ENCODE peak calls at places on chromosomes 13 and 19, in four cellular contexts. L, V, S and N are unnamed samples.

GRCh38 chr19:45478454-45479238 is 10.8 kb downstream of the FOSB start:
- DNase-seq in L (peak; percentile 91), V (peak; percentile 86), S (peak; percentile 94), N (peak; percentile 89)

GRCh38 chr13:85853901-85854663 is 54.9 kb upstream of the SLITRK6 start:
- DNase-seq in L (peak; percentile 48), V (no peak), S (peak; percentile 64), N (no peak)

GRCh38 chr13:27583645-27584044 is 36.7 kb downstream of the LNX2 start:
- DNase-seq in L (no peak), V (no peak), S (no peak), N (no peak)

GRCh38 chr13:113431171-113431570 is 22.1 kb downstream of the ADPRHL1 start:
- DNase-seq in L (no peak), V (no peak), S (no peak), N (no peak)

GRCh38 chr13:66859934-66860867 is 369.9 kb downstream of the PCDH9 start:
- DNase-seq in L (no peak), V (no peak), S (no peak), N (no peak)

GRCh38 chr13:84844473-84844872 is 954.7 kb downstream of the SLITRK6 start:
- DNase-seq in L (no peak), V (no peak), S (no peak), N (no peak)

GRCh38 chr13:100859861-100860260 is 185.3 kb upstream of the TMTC4 start:
- DNase-seq in L (no peak), V (no peak), S (no peak), N (no peak)

GRCh38 chr19:14577885-14578427 is 4.9 kb upstream of the CLEC17A start:
- DNase-seq in L (no peak), V (no peak), S (no peak), N (no peak)

GRCh38 chr19:43700368-43701015 is 15.4 kb upstream of the IRGC start:
- DNase-seq in L (peak; percentile 75), V (peak; percentile 25), S (no peak), N (peak; percentile 51)

GRCh38 chr13:82898625-82899024 is 983.6 kb downstream of the SLITRK1 start:
- DNase-seq in L (no peak), V (no peak), S (no peak), N (no peak)

GRCh38 chr19:30376826-30377425 is 4.7 kb downstream of the ZNF536 start:
- DNase-seq in L (peak; percentile 28), V (no peak), S (no peak), N (no peak)

GRCh38 chr19:15469513-15470297 is 5.4 kb upstream of the RASAL3 start:
- DNase-seq in L (no peak), V (no peak), S (peak; percentile 81), N (peak; percentile 24)

GRCh38 chr19:40686882-40687524 is 3.4 kb downstream of the NUMBL start:
- DNase-seq in L (no peak), V (no peak), S (peak; percentile 69), N (no peak)

GRCh38 chr13:113550453-113550852 is 34.1 kb upstream of the TFDP1 start:
- DNase-seq in L (no peak), V (no peak), S (peak; percentile 32), N (peak; percentile 0)

GRCh38 chr13:43100667-43101066 is 77.3 kb downstream of the DNAJC15 start:
- DNase-seq in L (no peak), V (no peak), S (no peak), N (no peak)

GRCh38 chr13:57633950-57634828 is 2.6 kb downstream of the PCDH17 start:
- DNase-seq in L (peak; percentile 61), V (no peak), S (peak; percentile 65), N (no peak)

GRCh38 chr19:11578342-11579142 is 1.1 kb upstream of the ACP5 start:
- DNase-seq in L (peak; percentile 80), V (peak; percentile 32), S (peak; percentile 89), N (peak; percentile 61)

GRCh38 chr19:19425170-19425875 is 19.8 kb downstream of the GATAD2A start:
- DNase-seq in L (no peak), V (no peak), S (no peak), N (no peak)

GRCh38 chr19:34560229-34560628 is 78.7 kb downstream of the WTIP start:
- DNase-seq in L (no peak), V (no peak), S (no peak), N (no peak)

GRCh38 chr13:49495783-49496762 is at the start of gene PHF11:
- DNase-seq in L (peak; percentile 89), V (peak; percentile 71), S (peak; percentile 97), N (peak; percentile 87)
- TF ChIP-seq POLR2AphosphoS5 in L (peak; percentile 36), V (no peak), S (peak; percentile 87), N (peak; percentile 81)

GRCh38 chr19:17216058-17216670 is 1.0 kb downstream of the USE1 start:
- DNase-seq in L (no peak), V (no peak), S (peak; percentile 82), N (no peak)
- H3K27ac ChIP-seq in L (peak overlapping the region; percentile 89), V (no peak overlapping the region), S (no peak overlapping the region), N (peak overlapping the region; percentile 90)

DNA sequence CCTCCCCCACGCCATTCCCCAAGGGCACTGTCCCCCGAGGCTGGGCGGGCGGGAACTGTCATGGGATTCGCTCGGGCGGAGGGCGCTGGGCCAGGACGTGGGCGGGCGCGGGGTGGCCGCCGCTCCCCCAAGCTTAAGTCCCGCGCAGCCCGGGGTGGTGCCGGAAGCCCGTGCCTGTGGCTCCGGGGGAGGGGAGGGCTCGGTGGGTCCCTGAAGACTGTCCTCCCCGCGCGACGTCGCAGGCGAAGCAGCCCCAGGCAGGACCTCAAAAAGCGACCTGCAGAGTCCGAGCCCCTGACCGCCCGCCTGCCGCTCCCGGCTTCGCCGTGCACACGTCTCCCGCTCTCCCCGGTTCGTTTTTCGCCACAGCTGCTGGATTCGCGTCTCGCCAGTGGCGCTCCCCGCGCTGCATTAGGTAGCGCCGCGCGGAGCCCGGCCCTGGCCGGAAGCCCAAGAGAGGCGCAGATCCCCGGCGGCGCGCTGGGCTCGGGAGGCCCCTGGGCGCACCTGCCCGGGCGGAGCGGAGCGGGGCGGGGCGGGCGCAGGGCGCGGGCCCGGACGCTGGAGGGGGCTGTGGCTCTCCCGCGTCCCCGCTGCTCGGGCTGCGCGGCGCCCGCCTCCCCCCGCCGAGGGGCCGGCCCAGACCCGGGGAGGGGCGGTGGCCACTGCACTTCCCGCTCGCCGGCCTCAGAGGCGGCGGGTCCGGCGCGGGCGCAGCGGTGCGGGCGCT is at the start of gene FARP1:
- DNase-seq in L (peak; percentile 86), V (peak; percentile 62), S (peak; percentile 86), N (peak; percentile 84)
- TF ChIP-seq POLR2AphosphoS5 in L (no peak), V (no peak), S (peak; percentile 16), N (no peak)

GRCh38 chr19:4896372-4896771 is 6.3 kb downstream of the ARRDC5 start:
- DNase-seq in L (no peak), V (no peak), S (no peak), N (no peak)
- H3K27ac ChIP-seq in L (no peak overlapping the region), V (no peak overlapping the region), S (no peak overlapping the region), N (no peak overlapping the region)

DNA sequence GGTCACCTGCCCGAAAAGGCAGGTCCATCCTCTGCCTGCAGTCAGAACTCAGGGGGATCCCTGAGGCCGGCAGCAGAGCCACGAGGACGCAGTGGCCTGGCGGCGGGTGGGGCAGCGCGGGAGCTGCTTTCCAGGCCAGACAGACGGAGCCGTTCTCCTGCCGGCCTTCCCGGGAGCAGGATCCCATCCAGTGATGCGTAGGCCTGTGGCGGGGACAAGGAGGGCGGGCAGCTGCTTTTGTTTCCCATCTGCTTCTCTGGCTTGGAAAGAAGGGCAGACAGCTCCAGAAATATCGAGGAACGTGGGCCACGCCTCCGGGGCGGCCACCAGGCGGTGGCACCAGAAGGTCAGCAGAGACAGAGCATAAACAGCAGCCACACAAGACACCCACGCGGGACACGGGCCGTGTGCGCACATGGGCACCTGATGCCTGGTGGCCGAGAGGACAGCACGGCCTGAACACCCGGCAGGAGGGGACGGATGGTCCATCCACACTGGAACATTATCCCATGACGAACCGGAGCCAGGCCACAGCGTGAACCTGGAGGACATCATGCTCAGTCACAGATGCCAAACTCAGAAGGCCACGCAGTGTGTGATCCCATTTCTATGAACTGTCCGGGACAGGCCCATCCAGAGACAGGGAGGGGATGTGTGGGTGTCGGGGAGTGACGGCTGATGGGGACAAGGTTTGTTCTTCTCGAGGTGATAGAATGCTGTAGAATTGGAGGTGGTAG is 13.9 kb upstream of the MKNK2 start:
- DNase-seq in L (peak; percentile 88), V (peak; percentile 59), S (peak; percentile 72), N (no peak)
- TF ChIP-seq POLR2AphosphoS5 in L (peak; percentile 65), V (peak; percentile 21), S (peak; percentile 52), N (peak; percentile 45)

GRCh38 chr13:44617648-44618047 is 41.5 kb upstream of the TSC22D1 start:
- DNase-seq in L (no peak), V (no peak), S (no peak), N (no peak)
- H3K27ac ChIP-seq in L (no peak overlapping the region), V (no peak overlapping the region), S (no peak overlapping the region), N (no peak overlapping the region)

DNA sequence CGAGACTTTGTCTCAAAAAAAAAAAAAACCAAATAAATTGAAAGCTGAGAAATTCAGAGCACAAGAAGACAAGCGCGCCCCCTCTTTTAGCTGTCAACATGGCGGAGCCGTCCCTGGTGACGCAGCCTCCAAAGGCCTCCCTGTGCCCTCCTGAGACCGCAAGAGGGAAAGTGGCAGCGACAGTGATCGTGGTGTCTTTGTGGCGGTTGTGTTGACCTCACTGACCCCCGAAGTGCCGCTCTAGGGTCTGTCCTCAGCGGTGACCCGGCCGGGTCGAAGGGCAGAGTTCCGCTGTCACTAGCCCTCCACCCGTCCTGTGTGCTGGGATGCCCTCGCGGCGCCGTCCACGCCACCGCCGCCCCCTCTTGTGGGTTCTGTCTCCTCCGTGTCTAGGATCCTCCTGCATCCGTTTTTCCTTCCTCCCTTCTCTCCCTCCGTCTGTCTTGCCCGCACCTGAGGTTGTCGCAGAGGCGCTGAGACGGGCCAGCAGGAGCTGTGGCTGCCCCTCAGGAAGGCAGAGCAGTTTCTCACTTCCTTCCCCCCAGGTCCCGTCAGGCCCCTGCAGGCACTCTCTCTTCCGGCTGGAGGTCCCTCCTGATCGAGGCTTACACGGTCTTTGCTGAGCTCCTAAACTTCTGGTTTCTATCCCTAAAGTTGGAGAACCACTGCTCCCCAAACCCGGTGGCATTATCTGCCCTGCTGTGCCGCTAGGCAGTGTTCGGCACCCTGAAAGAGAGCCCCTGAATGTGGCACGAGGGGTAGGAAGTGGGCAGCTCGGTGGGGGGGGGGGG is 7.2 kb downstream of the UHRF1 start:
- DNase-seq in L (no peak), V (no peak), S (peak; percentile 88), N (peak; percentile 22)
- TF ChIP-seq POLR2AphosphoS5 in L (no peak), V (no peak), S (peak; percentile 67), N (no peak)